ENCODE peak calls at places on chromosomes 16 and 17, in five cellular contexts. One of them, this sample, is unnamed. For H3K4me1, the result is how much of the 10 kb centered on the place peaks cover.

GRCh38 chr16:15704545-15704987 is 54.5 kb downstream of the NDE1 start:
- DNase-seq in breast epithelium: peak
- DNase-seq in stomach: peak
- DNase-seq in transverse colon: peak
- DNase-seq in suprapubic skin: peak
- DNase-seq in this sample: no peak

GRCh38 chr17:40109471-40109824 is 9.1 kb upstream of the NR1D1 start:
- DNase-seq in breast epithelium: no peak
- DNase-seq in stomach: no peak
- DNase-seq in transverse colon: no peak
- DNase-seq in suprapubic skin: no peak
- DNase-seq in this sample: no peak

GRCh38 chr16:20956319-20956718 is 55.7 kb downstream of the LYRM1 start:
- DNase-seq in breast epithelium: no peak
- DNase-seq in stomach: no peak
- DNase-seq in transverse colon: no peak
- DNase-seq in suprapubic skin: no peak
- DNase-seq in this sample: no peak

GRCh38 chr16:76265434-76266045 is 11.7 kb upstream of the CNTNAP4 start:
- DNase-seq in breast epithelium: no peak
- DNase-seq in stomach: no peak
- DNase-seq in transverse colon: peak
- DNase-seq in suprapubic skin: no peak
- DNase-seq in this sample: no peak

GRCh38 chr16:76201385-76201784 is 75.8 kb upstream of the CNTNAP4 start:
- DNase-seq in breast epithelium: no peak
- DNase-seq in stomach: no peak
- DNase-seq in transverse colon: no peak
- DNase-seq in suprapubic skin: no peak
- DNase-seq in this sample: no peak

GRCh38 chr17:28878981-28879380 is 18.6 kb downstream of the FLOT2 start:
- DNase-seq in breast epithelium: no peak
- DNase-seq in stomach: peak
- DNase-seq in transverse colon: no peak
- DNase-seq in suprapubic skin: no peak
- DNase-seq in this sample: no peak

GRCh38 chr17:80981062-80981902 is 10.4 kb upstream of the CHMP6 start:
- DNase-seq in breast epithelium: no peak
- DNase-seq in stomach: no peak
- DNase-seq in transverse colon: no peak
- DNase-seq in suprapubic skin: no peak
- DNase-seq in this sample: no peak

GRCh38 chr17:59435238-59435637 is 103.8 kb downstream of the YPEL2 start:
- DNase-seq in breast epithelium: no peak
- DNase-seq in stomach: no peak
- DNase-seq in transverse colon: no peak
- DNase-seq in suprapubic skin: no peak
- DNase-seq in this sample: no peak

GRCh38 chr17:13953871-13954270 is 115.4 kb upstream of the COX10 start:
- DNase-seq in breast epithelium: no peak
- DNase-seq in stomach: no peak
- DNase-seq in transverse colon: no peak
- DNase-seq in suprapubic skin: no peak
- DNase-seq in this sample: no peak

GRCh38 chr16:50323335-50324011 is 45.3 kb downstream of the BRD7 start:
- DNase-seq in breast epithelium: no peak
- DNase-seq in stomach: no peak
- DNase-seq in transverse colon: no peak
- DNase-seq in suprapubic skin: no peak
- DNase-seq in this sample: no peak

GRCh38 chr17:77516902-77517301 is 376.1 kb downstream of the SEC14L1 start:
- DNase-seq in breast epithelium: no peak
- DNase-seq in stomach: peak
- DNase-seq in transverse colon: no peak
- DNase-seq in suprapubic skin: no peak
- DNase-seq in this sample: no peak

GRCh38 chr16:53224932-53225533 is 170.2 kb downstream of the CHD9 start:
- DNase-seq in breast epithelium: no peak
- DNase-seq in stomach: no peak
- DNase-seq in transverse colon: no peak
- DNase-seq in suprapubic skin: no peak
- DNase-seq in this sample: no peak

GRCh38 chr17:75795820-75796607 is 11.4 kb downstream of the UNK start:
- DNase-seq in breast epithelium: no peak
- DNase-seq in stomach: no peak
- DNase-seq in transverse colon: no peak
- DNase-seq in suprapubic skin: peak
- DNase-seq in this sample: no peak

GRCh38 chr17:14316131-14316854 is 15.4 kb downstream of the HS3ST3B1 start:
- DNase-seq in breast epithelium: no peak
- DNase-seq in stomach: no peak
- DNase-seq in transverse colon: no peak
- DNase-seq in suprapubic skin: no peak
- DNase-seq in this sample: no peak

GRCh38 chr17:63700528-63701441 is 860 bp upstream of the LIMD2 start:
- DNase-seq in breast epithelium: no peak
- DNase-seq in stomach: peak
- DNase-seq in transverse colon: peak
- DNase-seq in suprapubic skin: no peak
- DNase-seq in this sample: no peak

GRCh38 chr17:77802811-77803220 is 155.7 kb upstream of the TNRC6C start:
- DNase-seq in breast epithelium: no peak
- DNase-seq in stomach: no peak
- DNase-seq in transverse colon: no peak
- DNase-seq in suprapubic skin: no peak
- DNase-seq in this sample: no peak

GRCh38 chr17:52106638-52107261 is 51.8 kb downstream of the CA10 start:
- DNase-seq in breast epithelium: no peak
- DNase-seq in stomach: peak
- DNase-seq in transverse colon: peak
- DNase-seq in suprapubic skin: no peak
- DNase-seq in this sample: no peak

GRCh38 chr16:11793840-11794239 is 3.2 kb downstream of the ZC3H7A start:
- DNase-seq in breast epithelium: no peak
- DNase-seq in stomach: no peak
- DNase-seq in transverse colon: no peak
- DNase-seq in suprapubic skin: no peak
- DNase-seq in this sample: no peak

GRCh38 chr17:46770818-46771600 is 47.5 kb downstream of the WNT3 start:
- DNase-seq in breast epithelium: no peak
- DNase-seq in stomach: peak
- DNase-seq in transverse colon: peak
- DNase-seq in suprapubic skin: peak
- DNase-seq in this sample: no peak

GRCh38 chr17:17933775-17934174 is 38.4 kb downstream of the TOM1L2 start:
- DNase-seq in breast epithelium: no peak
- DNase-seq in stomach: no peak
- DNase-seq in transverse colon: no peak
- DNase-seq in suprapubic skin: no peak
- DNase-seq in this sample: no peak

GRCh38 chr17:52648995-52649394 is 490.5 kb upstream of the CA10 start:
- DNase-seq in breast epithelium: no peak
- DNase-seq in stomach: no peak
- DNase-seq in transverse colon: peak
- DNase-seq in suprapubic skin: no peak
- DNase-seq in this sample: no peak

GRCh38 chr16:10805362-10805761 is 13.2 kb downstream of the TVP23A start:
- DNase-seq in breast epithelium: no peak
- DNase-seq in stomach: no peak
- DNase-seq in transverse colon: no peak
- DNase-seq in suprapubic skin: no peak
- DNase-seq in this sample: no peak

GRCh38 chr17:20063665-20064648 is 54.8 kb downstream of the SPECC1 start:
- DNase-seq in breast epithelium: peak
- DNase-seq in stomach: peak
- DNase-seq in transverse colon: peak
- DNase-seq in suprapubic skin: peak
- DNase-seq in this sample: no peak

GRCh38 chr16:46759309-46759708 is 11.2 kb upstream of the MYLK3 start:
- DNase-seq in breast epithelium: no peak
- DNase-seq in stomach: no peak
- DNase-seq in transverse colon: no peak
- DNase-seq in suprapubic skin: no peak
- DNase-seq in this sample: no peak

GRCh38 chr16:68417711-68418301 is 30.5 kb downstream of the SMPD3 start:
- DNase-seq in breast epithelium: peak
- DNase-seq in stomach: peak
- DNase-seq in transverse colon: peak
- DNase-seq in suprapubic skin: no peak
- DNase-seq in this sample: no peak

GRCh38 chr16:11138026-11138768 is 117.8 kb downstream of the SOCS1 start:
- DNase-seq in breast epithelium: no peak
- DNase-seq in stomach: no peak
- DNase-seq in transverse colon: no peak
- DNase-seq in suprapubic skin: no peak
- DNase-seq in this sample: no peak

GRCh38 chr17:70073326-70073725 is 1.7 kb upstream of the KCNJ16 start:
- DNase-seq in breast epithelium: no peak
- DNase-seq in stomach: no peak
- DNase-seq in transverse colon: no peak
- DNase-seq in suprapubic skin: no peak
- DNase-seq in this sample: no peak

GRCh38 chr16:63998-64913 is 8.2 kb downstream of the RHBDF1 start:
- DNase-seq in breast epithelium: peak
- DNase-seq in stomach: peak
- DNase-seq in transverse colon: no peak
- DNase-seq in suprapubic skin: no peak
- DNase-seq in this sample: no peak

GRCh38 chr17:60355663-60356594 is 36.0 kb downstream of the USP32 start:
- DNase-seq in breast epithelium: no peak
- DNase-seq in stomach: no peak
- DNase-seq in transverse colon: no peak
- DNase-seq in suprapubic skin: no peak
- DNase-seq in this sample: no peak

GRCh38 chr17:45942284-45942683 is 47.9 kb downstream of the MAPT start:
- DNase-seq in breast epithelium: peak
- DNase-seq in stomach: peak
- DNase-seq in transverse colon: peak
- DNase-seq in suprapubic skin: peak
- DNase-seq in this sample: no peak

GRCh38 chr17:77889866-77890760 is 68.4 kb upstream of the TNRC6C start:
- DNase-seq in breast epithelium: no peak
- DNase-seq in stomach: no peak
- DNase-seq in transverse colon: no peak
- DNase-seq in suprapubic skin: no peak
- DNase-seq in this sample: no peak

GRCh38 chr17:8158267-8159031 is 4.3 kb downstream of the VAMP2 start:
- DNase-seq in breast epithelium: peak
- DNase-seq in stomach: peak
- DNase-seq in transverse colon: peak
- DNase-seq in suprapubic skin: peak
- DNase-seq in this sample: peak
- H3K4me1 ChIP-seq in breast epithelium: under half
- H3K4me1 ChIP-seq in stomach: under half
- H3K4me1 ChIP-seq in transverse colon: under half
- H3K4me1 ChIP-seq in suprapubic skin: half or more
- H3K4me1 ChIP-seq in this sample: half or more

DNA sequence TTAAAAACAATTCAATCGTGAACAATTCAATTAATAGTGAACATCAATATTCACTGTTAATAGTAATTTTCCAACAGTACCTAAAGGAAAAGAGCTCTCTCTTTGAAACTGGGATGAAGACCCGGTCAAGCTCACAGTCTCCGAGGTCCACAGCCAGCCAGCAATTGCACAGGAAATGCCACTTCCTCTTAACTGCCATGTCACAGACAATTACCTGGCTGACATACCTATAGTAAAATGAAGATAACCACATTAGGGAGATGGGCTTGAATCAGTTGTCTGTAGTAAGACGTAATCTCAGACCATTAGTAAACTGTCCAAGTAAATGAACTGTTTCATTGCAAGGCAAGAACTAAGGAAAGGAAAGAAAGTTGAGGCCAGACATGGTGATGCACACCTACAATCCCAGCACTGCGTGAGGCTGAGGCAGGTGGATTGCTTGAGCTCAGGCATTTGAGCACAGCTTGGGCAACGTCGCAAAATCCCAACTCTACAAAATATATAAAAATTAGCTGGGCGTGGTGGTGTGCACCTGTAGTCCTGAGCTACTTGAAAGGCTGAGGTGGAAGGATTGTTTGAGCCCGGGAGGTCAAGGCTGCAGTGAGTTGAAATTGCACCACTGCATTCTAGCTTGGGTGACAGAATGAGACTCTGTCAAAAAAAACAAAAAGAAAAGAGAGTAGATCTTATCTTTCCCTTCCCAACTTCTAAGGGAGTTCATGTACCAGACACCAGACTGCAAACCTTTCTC is 36.9 kb downstream of the PKD1L3 start:
- DNase-seq in breast epithelium: no peak
- DNase-seq in stomach: no peak
- DNase-seq in transverse colon: no peak
- DNase-seq in suprapubic skin: no peak
- DNase-seq in this sample: no peak
- TF ChIP-seq POLR2A in breast epithelium: no peak
- TF ChIP-seq POLR2A in stomach: no peak
- TF ChIP-seq POLR2A in transverse colon: no peak
- TF ChIP-seq POLR2A in suprapubic skin: no peak
- TF ChIP-seq POLR2A in this sample: no peak

GRCh38 chr17:31527606-31528005 is 136.1 kb downstream of the RAB11FIP4 start:
- DNase-seq in breast epithelium: no peak
- DNase-seq in stomach: no peak
- DNase-seq in transverse colon: no peak
- DNase-seq in suprapubic skin: no peak
- DNase-seq in this sample: no peak
- TF ChIP-seq POLR2AphosphoS5 in breast epithelium: no peak
- TF ChIP-seq POLR2AphosphoS5 in stomach: no peak
- TF ChIP-seq POLR2AphosphoS5 in transverse colon: no peak
- TF ChIP-seq POLR2AphosphoS5 in suprapubic skin: no peak
- TF ChIP-seq POLR2AphosphoS5 in this sample: no peak

GRCh38 chr16:89363621-89364393 is 126.6 kb downstream of the ANKRD11 start:
- DNase-seq in breast epithelium: no peak
- DNase-seq in stomach: peak
- DNase-seq in transverse colon: peak
- DNase-seq in suprapubic skin: no peak
- DNase-seq in this sample: no peak

GRCh38 chr16:89365996-89366395 is 124.4 kb downstream of the ANKRD11 start:
- DNase-seq in breast epithelium: no peak
- DNase-seq in stomach: no peak
- DNase-seq in transverse colon: no peak
- DNase-seq in suprapubic skin: no peak
- DNase-seq in this sample: no peak

GRCh38 chr16:89366561-89367537 is 123.5 kb downstream of the ANKRD11 start:
- DNase-seq in breast epithelium: no peak
- DNase-seq in stomach: no peak
- DNase-seq in transverse colon: no peak
- DNase-seq in suprapubic skin: no peak
- DNase-seq in this sample: no peak

GRCh38 chr16:89364603-89365002 is 125.8 kb downstream of the ANKRD11 start:
- DNase-seq in breast epithelium: no peak
- DNase-seq in stomach: peak
- DNase-seq in transverse colon: no peak
- DNase-seq in suprapubic skin: no peak
- DNase-seq in this sample: no peak

DNA sequence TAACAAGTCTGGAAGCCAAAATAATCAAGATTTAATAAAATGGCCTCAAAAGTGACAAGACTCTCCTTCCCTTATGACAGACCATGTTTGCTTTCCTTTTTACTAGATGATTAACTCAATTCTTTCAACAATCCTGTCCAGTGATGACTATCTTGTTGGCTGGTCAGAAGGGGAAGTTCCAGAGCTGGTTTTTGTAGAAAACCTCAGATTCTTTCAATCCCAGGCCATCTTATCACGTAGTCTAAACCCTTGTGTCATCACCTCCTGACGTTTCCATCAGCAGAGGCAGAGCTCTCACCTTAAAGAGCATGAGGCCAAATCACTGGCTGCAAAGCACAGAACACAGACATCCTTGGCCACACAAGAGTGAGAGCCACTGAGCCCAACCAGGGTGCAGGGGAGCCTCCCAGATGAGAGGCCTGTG is 125.3 kb downstream of the ANKRD11 start:
- DNase-seq in breast epithelium: no peak
- DNase-seq in stomach: no peak
- DNase-seq in transverse colon: no peak
- DNase-seq in suprapubic skin: no peak
- DNase-seq in this sample: no peak
- H3K4me1 ChIP-seq in breast epithelium: under half
- H3K4me1 ChIP-seq in stomach: under half
- H3K4me1 ChIP-seq in transverse colon: under half
- H3K4me1 ChIP-seq in suprapubic skin: half or more
- H3K4me1 ChIP-seq in this sample: half or more